ENCODE peak calls at places on chromosomes 11 and 22, in seven cellular contexts. J is psoas muscle; T is left lung; R is neural progenitor cell; P is thoracic aorta; S is CD8-positive, alpha-beta memory T cell; H is right lobe of liver. C is an unnamed sample.

GRCh38 chr11:75260396-75260795 is 19.8 kb downstream of the TPBGL start:
- DNase-seq in T (peak; percentile 27), R (no peak), H (peak; percentile 11), S (no peak), P (no peak), J (no peak), C (no peak)

GRCh38 chr11:87173185-87174039 is 135.7 kb downstream of the TMEM135 start:
- DNase-seq in R (no peak), S (no peak), T (no peak), H (no peak), P (no peak), J (no peak), C (peak; percentile 51)

GRCh38 chr11:126405374-126405773 is 49.9 kb downstream of the ST3GAL4 start:
- DNase-seq in P (no peak), S (no peak), R (no peak), T (peak; percentile 55), H (no peak), J (no peak), C (no peak)

GRCh38 chr22:36287881-36288515 is 35.1 kb downstream of the APOL1 start:
- DNase-seq in T (no peak), S (no peak), P (no peak), R (no peak), H (peak; percentile 21), J (no peak), C (no peak)

GRCh38 chr22:27088026-27088425 is 430.6 kb downstream of the MIAT start:
- DNase-seq in T (no peak), R (no peak), P (no peak), H (no peak), J (no peak), S (no peak), C (no peak)

GRCh38 chr11:12122083-12122482 is 11.7 kb downstream of the MICAL2 start:
- DNase-seq in J (no peak), R (peak; percentile 52), H (no peak), T (no peak), P (no peak), S (no peak), C (peak; percentile 15)

GRCh38 chr22:48695731-48696305 is 1131.9 kb downstream of the BRD1 start:
- DNase-seq in S (no peak), H (no peak), T (no peak), J (no peak), P (no peak), R (no peak), C (no peak)

GRCh38 chr11:17528181-17528691 is 16.0 kb downstream of the USH1C start:
- DNase-seq in R (peak; percentile 83), S (peak; percentile 19), T (no peak), H (peak; percentile 55), J (peak; percentile 48), P (no peak), C (peak; percentile 38)

GRCh38 chr11:78831571-78831970 is 256.9 kb upstream of the NARS2 start:
- DNase-seq in R (no peak), S (no peak), H (no peak), T (no peak), J (no peak), P (no peak), C (no peak)

GRCh38 chr22:37726240-37726887 is 29.5 kb downstream of the TRIOBP start:
- DNase-seq in S (no peak), J (no peak), R (no peak), T (no peak), P (no peak), H (no peak), C (no peak)

GRCh38 chr11:49424136-49424535 is 215.7 kb upstream of the FOLH1 start:
- DNase-seq in H (no peak), J (no peak), S (no peak), P (no peak), R (no peak), T (no peak), C (no peak)

GRCh38 chr11:67024410-67024809 is 1.5 kb downstream of the SYT12 start:
- DNase-seq in J (no peak), P (no peak), H (no peak), R (no peak), T (no peak), S (peak; percentile 60), C (no peak)

GRCh38 chr22:45413368-45414211 is at the start of the genes RIBC2 and SMC1B:
- DNase-seq in J (peak; percentile 72), T (peak; percentile 88), S (peak; percentile 76), H (peak; percentile 71), P (no peak), R (peak; percentile 92), C (peak; percentile 86)

GRCh38 chr11:108852701-108853100 is 187.8 kb downstream of the DDX10 start:
- DNase-seq in T (no peak), J (no peak), P (no peak), R (no peak), H (no peak), S (no peak), C (no peak)

GRCh38 chr11:100203789-100204188 is 483.3 kb upstream of the ARHGAP42 start:
- DNase-seq in R (no peak), J (no peak), T (no peak), H (no peak), P (no peak), S (no peak), C (no peak)

GRCh38 chr11:76007179-76007578 is 192.2 kb downstream of the UVRAG start:
- DNase-seq in R (no peak), S (no peak), H (no peak), T (no peak), P (no peak), J (no peak), C (no peak)

GRCh38 chr11:133896028-133896427 is 50.7 kb upstream of the SPATA19 start:
- DNase-seq in R (no peak), P (no peak), S (no peak), H (no peak), J (no peak), T (no peak), C (no peak)

GRCh38 chr11:11349870-11350325 is 3.2 kb downstream of the CSNK2A3 start:
- DNase-seq in S (no peak), H (no peak), P (no peak), T (no peak), R (no peak), J (no peak), C (peak; percentile 41)

GRCh38 chr11:105732611-105733010 is 122.7 kb downstream of the GRIA4 start:
- DNase-seq in J (no peak), S (no peak), H (no peak), R (no peak), T (no peak), P (no peak), C (peak; percentile 53)

GRCh38 chr22:41919357-41920224 is 4.7 kb upstream of the SHISA8 start:
- DNase-seq in T (peak; percentile 67), H (peak; percentile 50), S (peak; percentile 46), P (no peak), R (peak; percentile 53), J (peak; percentile 64), C (peak; percentile 34)

GRCh38 chr11:13343931-13344717 is 66.5 kb downstream of the BMAL1 start:
- DNase-seq in H (peak; percentile 36), R (peak; percentile 79), S (peak; percentile 49), T (peak; percentile 52), J (peak; percentile 45), P (peak; percentile 33), C (peak; percentile 31)

GRCh38 chr11:218815-219593 is 11.5 kb downstream of the RIC8A start:
- DNase-seq in R (no peak), J (no peak), P (no peak), S (no peak), H (no peak), T (no peak), C (no peak)

GRCh38 chr22:32879550-32879949 is 78.0 kb downstream of the TIMP3 start:
- DNase-seq in T (no peak), R (no peak), P (no peak), S (no peak), J (no peak), H (no peak), C (no peak)

GRCh38 chr22:32880906-32881596 is 79.5 kb downstream of the TIMP3 start:
- DNase-seq in H (peak; percentile 58), R (no peak), J (peak; percentile 60), P (no peak), T (peak; percentile 61), S (no peak), C (no peak)

GRCh38 chr22:32880531-32880905 is 79.0 kb downstream of the TIMP3 start:
- DNase-seq in T (no peak), J (no peak), S (no peak), R (no peak), P (no peak), H (no peak), C (no peak)

GRCh38 chr22:32880061-32880460 is 78.6 kb downstream of the TIMP3 start:
- DNase-seq in J (no peak), S (no peak), T (no peak), H (no peak), P (no peak), R (no peak), C (no peak)

GRCh38 chr22:32883131-32883530 is 81.6 kb downstream of the TIMP3 start:
- DNase-seq in H (no peak), P (no peak), T (no peak), R (no peak), S (no peak), J (no peak), C (no peak)
- H3K4me3 ChIP-seq in H (no peak overlapping the region), P (no peak overlapping the region), T (no peak overlapping the region), R (no peak overlapping the region), S (no peak overlapping the region), J (no peak overlapping the region), C (no peak overlapping the region)

GRCh38 chr22:29674121-29674520 is 45.7 kb upstream of the CABP7 start:
- DNase-seq in S (no peak), T (no peak), H (no peak), J (no peak), R (no peak), P (no peak), C (no peak)
- H3K36me3 ChIP-seq in S (peaks cover 64% of the 10 kb centered on the region), T (peaks cover 93% of the 10 kb centered on the region), H (no peaks in the 10 kb centered on the region), J (peaks cover 13% of the 10 kb centered on the region), R (no peaks in the 10 kb centered on the region), P (peaks cover 52% of the 10 kb centered on the region), C (peaks cover 72% of the 10 kb centered on the region)

GRCh38 chr22:16966251-16966650 is 41.8 kb downstream of the GAB4 start:
- DNase-seq in R (no peak), J (no peak), S (no peak), P (no peak), T (no peak), H (no peak), C (no peak)

GRCh38 chr22:16968218-16968595 is 39.8 kb downstream of the GAB4 start:
- DNase-seq in P (no peak), H (no peak), S (no peak), R (no peak), T (no peak), J (no peak), C (no peak)

GRCh38 chr22:16969508-16970327 is 38.3 kb downstream of the GAB4 start:
- DNase-seq in H (no peak), J (no peak), P (no peak), R (no peak), S (no peak), T (no peak), C (no peak)

GRCh38 chr22:16965560-16965959 is 42.5 kb downstream of the GAB4 start:
- DNase-seq in R (no peak), T (no peak), J (no peak), P (no peak), H (no peak), S (no peak), C (no peak)

GRCh38 chr22:16967453-16968217 is 40.4 kb downstream of the GAB4 start:
- DNase-seq in H (no peak), R (no peak), S (no peak), P (no peak), T (no peak), J (no peak), C (no peak)
- H3K9me3 ChIP-seq in H (no peaks in the 10 kb centered on the region), R (no peaks in the 10 kb centered on the region), S (no peaks in the 10 kb centered on the region), P (no peaks in the 10 kb centered on the region), T (no peaks in the 10 kb centered on the region), J (no peaks in the 10 kb centered on the region), C (no peaks in the 10 kb centered on the region)

GRCh38 chr11:35558468-35558867 is 33.1 kb upstream of the PAMR1 start:
- DNase-seq in S (no peak), T (no peak), R (no peak), H (no peak), J (no peak), P (no peak), C (no peak)
- H3K4me3 ChIP-seq in S (no peak overlapping the region), T (no peak overlapping the region), R (no peak overlapping the region), H (no peak overlapping the region), J (no peak overlapping the region), P (no peak overlapping the region), C (no peak overlapping the region)

C was measured in MG63.